ENCODE peak calls at places on chromosomes 3 and 15, in five cellular contexts. B is stimulated activated CD4-positive, alpha-beta T cell treated with anti-CD3 and anti-CD28 coated beads, Interleukin-1b, Interleukin-23, amount 100 ng/mL, for 24 hours; P is NT2/D1; T is activated naive CD4-positive, alpha-beta T cell; Q is HS-27A. M is an unnamed sample.

GRCh38 chr3:14170569-14171159 is 7.7 kb downstream of the XPC start:
- DNase-seq in B (no peak), P (no peak), T (no peak), Q (no peak), M (no peak)

GRCh38 chr3:69422751-69423150 is 36.9 kb upstream of the FRMD4B start:
- DNase-seq in B (no peak), P (no peak), T (no peak), Q (no peak), M (no peak)

GRCh38 chr15:75234191-75234810 is 23.8 kb upstream of the GOLGA6C start:
- DNase-seq in B (no peak), P (no peak), T (no peak), Q (no peak), M (no peak)

GRCh38 chr15:66711260-66711659 is 9.2 kb downstream of the SMAD6 start:
- DNase-seq in B (no peak), P (no peak), T (no peak), Q (no peak), M (no peak)

GRCh38 chr15:68818671-68819450 is 1.8 kb downstream of the ANP32A start:
- DNase-seq in B (no peak), P (peak), T (peak), Q (peak), M (no peak)

GRCh38 chr15:30921781-30922371 is 18.2 kb downstream of the FAN1 start:
- DNase-seq in B (no peak), P (no peak), T (no peak), Q (no peak), M (no peak)

GRCh38 chr15:92733934-92734521 is 78.5 kb upstream of the FAM174B start:
- DNase-seq in B (no peak), P (no peak), T (peak), Q (no peak), M (peak)

GRCh38 chr15:98666441-98666840 is 18.1 kb downstream of the IGF1R start:
- DNase-seq in B (no peak), P (no peak), T (no peak), Q (no peak), M (no peak)

GRCh38 chr15:27412413-27412812 is 441.4 kb downstream of the GABRG3 start:
- DNase-seq in B (no peak), P (peak), T (no peak), Q (no peak), M (no peak)

M was measured in NCI-H187.